ENCODE peak calls at places on chromosomes 7 and 10, in six cellular contexts. Q, J, L, Y, H and S are unnamed samples.

GRCh38 chr7:48084727-48085432 is 4.2 kb upstream of the UPP1 start:
- DNase-seq in L (no peak), J (peak), Y (peak), H (peak), Q (peak), S (peak)

GRCh38 chr7:156819733-156820295 is 73.2 kb downstream of the LMBR1 start:
- DNase-seq in Q (no peak), J (no peak), Y (no peak), H (no peak), L (no peak), S (no peak)

GRCh38 chr10:102424145-102424544 is 3.5 kb downstream of the FBXL15 start:
- DNase-seq in Q (no peak), J (no peak), L (no peak), H (no peak), Y (no peak), S (no peak)

GRCh38 chr7:145224775-145225174 is 388.9 kb upstream of the TPK1 start:
- DNase-seq in Q (no peak), Y (no peak), J (no peak), H (no peak), L (no peak), S (no peak)

GRCh38 chr7:38628630-38629385 is 2.4 kb downstream of the AMPH start:
- DNase-seq in J (no peak), H (no peak), L (no peak), Y (no peak), Q (peak), S (no peak)

GRCh38 chr7:30866939-30867338 is 44.7 kb upstream of the AQP1 start:
- DNase-seq in J (no peak), L (no peak), H (no peak), Q (no peak), Y (no peak), S (no peak)

GRCh38 chr10:43000021-43000411 is 76.9 kb upstream of the RET start:
- DNase-seq in H (no peak), L (no peak), Q (no peak), Y (no peak), J (no peak), S (no peak)

GRCh38 chr10:22310928-22311327 is 5.3 kb upstream of the COMMD3 start:
- DNase-seq in H (no peak), J (no peak), Q (no peak), L (no peak), Y (no peak), S (no peak)

GRCh38 chr10:5981529-5981928 is 4.2 kb upstream of the IL15RA start:
- DNase-seq in L (no peak), J (no peak), Q (no peak), H (no peak), Y (no peak), S (no peak)

GRCh38 chr10:117223413-117224035 is 17.4 kb upstream of the SLC18A2 start:
- DNase-seq in Q (no peak), Y (no peak), H (no peak), L (no peak), J (no peak), S (no peak)

GRCh38 chr10:124568858-124569622 is 107.4 kb downstream of the LHPP start:
- DNase-seq in L (no peak), Y (no peak), J (no peak), Q (no peak), H (no peak), S (no peak)

GRCh38 chr10:74855027-74855426 is 28.6 kb downstream of the KAT6B start:
- DNase-seq in J (peak), Y (peak), L (no peak), H (no peak), Q (peak), S (no peak)

GRCh38 chr7:42854521-42855118 is 57.2 kb downstream of the C7orf25 start:
- DNase-seq in L (no peak), H (no peak), J (no peak), Q (no peak), Y (no peak), S (no peak)

GRCh38 chr7:68504766-68505165 is 1093.5 kb upstream of the AUTS2 start:
- DNase-seq in J (no peak), Q (no peak), Y (no peak), L (no peak), H (no peak), S (no peak)

GRCh38 chr10:97632949-97633884 is at the start of gene MORN4:
- DNase-seq in Q (peak), L (peak), Y (peak), H (peak), J (peak), S (peak)

GRCh38 chr7:137146996-137147720 is 196.4 kb downstream of the PTN start:
- DNase-seq in L (no peak), J (no peak), H (no peak), Y (no peak), Q (no peak), S (no peak)

GRCh38 chr7:39238209-39238869 is 260.6 kb downstream of the POU6F2 start:
- DNase-seq in L (no peak), H (no peak), Q (no peak), J (no peak), Y (no peak), S (peak)

GRCh38 chr10:102196893-102197292 is 29.2 kb upstream of the ELOVL3 start:
- DNase-seq in J (no peak), L (no peak), Q (no peak), H (no peak), Y (no peak), S (no peak)

GRCh38 chr7:20331912-20332317 is 1.2 kb downstream of the ITGB8 start:
- DNase-seq in L (no peak), H (no peak), Y (no peak), Q (no peak), J (no peak), S (no peak)

GRCh38 chr7:122303971-122304603 is 463 bp downstream of the FEZF1 start:
- DNase-seq in Y (no peak), H (no peak), J (no peak), Q (no peak), L (no peak), S (no peak)

GRCh38 chr10:109737009-109737408 is 186.3 kb downstream of the XPNPEP1 start:
- DNase-seq in Q (no peak), J (no peak), Y (no peak), L (no peak), H (no peak), S (no peak)

GRCh38 chr10:688621-689426 is 644 bp downstream of the DIP2C start:
- DNase-seq in H (peak), Q (peak), L (peak), Y (peak), J (peak), S (no peak)

GRCh38 chr10:112696587-112696986 is 249.6 kb downstream of the VTI1A start:
- DNase-seq in Q (no peak), L (no peak), Y (no peak), J (no peak), H (no peak), S (no peak)

GRCh38 chr10:79096514-79096913 is 27.7 kb downstream of the ZMIZ1 start:
- DNase-seq in L (no peak), H (no peak), J (no peak), Q (no peak), Y (no peak), S (no peak)

GRCh38 chr7:148856035-148856881 is 27.8 kb downstream of the EZH2 start:
- DNase-seq in H (peak), J (peak), L (peak), Y (peak), Q (peak), S (peak)

GRCh38 chr10:28991738-28992270 is 297.1 kb upstream of the LYZL1 start:
- DNase-seq in J (peak), L (peak), Q (peak), H (peak), Y (peak), S (no peak)

GRCh38 chr7:13826752-13827151 is 162.7 kb downstream of the ETV1 start:
- DNase-seq in Q (no peak), H (no peak), Y (no peak), J (no peak), L (no peak), S (no peak)

GRCh38 chr7:23107781-23108180 is 2.2 kb downstream of the KLHL7 start:
- DNase-seq in Y (no peak), L (no peak), Q (no peak), J (no peak), H (no peak), S (no peak)

GRCh38 chr7:23106491-23106800 is 861 bp downstream of the KLHL7 start:
- DNase-seq in L (no peak), Y (peak), H (no peak), Q (no peak), J (peak), S (peak)

GRCh38 chr7:23105086-23105643 is 420 bp upstream of the KLHL7 start:
- DNase-seq in J (no peak), H (no peak), L (no peak), Q (no peak), Y (no peak), S (no peak)

GRCh38 chr7:23106801-23107713 is 1.5 kb downstream of the KLHL7 start:
- DNase-seq in H (no peak), Y (no peak), J (no peak), Q (peak), L (no peak), S (no peak)

DNA sequence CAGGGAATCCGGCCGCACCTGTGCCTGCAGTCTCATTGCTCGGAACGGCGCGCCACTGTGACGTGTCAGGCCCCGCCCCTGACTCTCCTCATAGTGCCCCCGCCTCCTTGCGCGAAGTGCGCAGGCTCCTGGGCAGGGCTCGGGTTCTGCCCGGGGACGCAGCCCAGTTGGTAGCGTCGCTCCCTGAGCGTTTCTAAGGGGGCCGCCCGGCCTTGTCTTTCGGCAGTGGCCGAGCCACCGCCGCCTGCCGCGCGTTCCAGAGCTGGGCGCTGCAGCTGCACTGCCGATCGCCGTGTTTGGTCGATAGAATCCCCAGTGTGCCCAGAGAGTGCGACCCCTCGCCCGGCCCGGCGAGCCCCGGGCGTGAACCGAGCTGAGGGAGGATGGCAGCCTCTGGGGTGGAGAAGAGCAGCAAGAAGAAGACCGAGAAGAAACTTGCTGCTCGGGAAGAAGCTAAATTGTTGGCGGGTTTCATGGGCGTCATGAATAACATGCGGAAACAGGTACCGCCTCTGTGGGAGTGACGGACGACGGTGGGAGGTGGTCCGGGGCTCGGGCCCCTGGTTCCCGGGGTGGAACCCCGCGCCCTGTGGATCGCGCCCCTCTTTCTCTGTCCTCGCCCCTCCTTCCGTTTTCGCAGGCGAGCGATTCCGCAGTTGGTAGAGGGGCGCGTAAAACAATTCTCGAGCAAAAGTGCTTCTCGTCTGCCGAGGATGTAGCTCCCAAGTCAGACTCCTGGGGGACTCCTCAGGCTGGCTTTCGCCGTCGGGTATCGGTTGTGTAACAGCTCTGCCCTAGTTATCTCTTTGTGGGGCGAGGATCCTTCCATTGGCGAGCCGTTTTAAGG is at the start of gene KLHL7:
- DNase-seq in Y (peak), Q (peak), J (peak), H (peak), L (peak), S (peak)
- TF ChIP-seq CTCF in Y (no peak), Q (peak), J (no peak), H (no peak), L (peak), S (no peak)

DNA sequence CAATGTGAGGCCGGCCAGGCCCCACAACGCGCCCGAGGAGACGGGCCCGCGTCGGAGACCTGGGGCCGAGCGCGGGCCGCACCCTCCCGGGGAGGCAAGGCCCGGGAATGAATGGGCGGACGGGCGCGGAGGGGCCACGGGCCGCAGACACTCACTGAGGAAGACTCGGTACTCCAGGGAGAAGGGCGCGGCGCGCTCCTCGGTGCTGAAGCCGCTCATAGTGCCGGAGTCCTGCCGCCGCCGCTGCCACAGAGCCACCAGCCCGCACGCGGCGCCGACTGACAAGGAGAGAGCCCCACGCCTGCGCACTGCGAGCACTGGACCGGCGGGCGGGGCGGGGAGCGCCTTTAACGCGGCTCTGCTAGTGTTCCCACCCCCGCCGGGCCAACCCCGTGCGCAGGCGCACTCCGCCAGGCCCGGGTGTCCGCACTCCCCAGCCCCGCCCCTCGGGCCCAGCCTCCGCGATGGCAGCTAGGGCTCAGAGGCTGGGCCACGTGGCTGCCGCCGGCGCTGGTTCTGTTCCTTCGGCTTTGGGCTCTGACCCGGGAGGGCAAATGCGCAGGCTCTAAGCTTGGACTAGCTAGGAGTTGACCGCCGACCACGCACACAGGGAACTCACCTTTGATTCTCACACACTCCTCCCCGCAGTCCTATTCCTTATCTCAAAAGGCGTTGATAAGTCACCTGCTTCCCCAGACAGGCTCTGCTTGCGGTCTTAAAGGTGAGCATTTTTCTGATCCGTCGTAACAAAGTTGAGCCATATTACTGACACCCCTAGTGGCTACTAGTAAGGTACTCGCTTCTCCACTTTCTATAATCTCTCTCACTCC is at the start of gene PPA1:
- DNase-seq in H (peak), J (peak), Y (peak), Q (peak), L (peak), S (peak)
- TF ChIP-seq CTCF in H (peak), J (no peak), Y (peak), Q (peak), L (peak), S (peak)

GRCh38 chr10:71135276-71135675 is 77.1 kb upstream of the UNC5B start:
- DNase-seq in L (no peak), J (no peak), Y (no peak), H (no peak), Q (no peak), S (no peak)
- TF ChIP-seq CTCF in L (no peak), J (no peak), Y (no peak), H (no peak), Q (no peak), S (no peak)

GRCh38 chr10:131244836-131245235 is 66.7 kb downstream of the TCERG1L start:
- DNase-seq in H (no peak), Y (no peak), J (no peak), Q (no peak), L (no peak), S (no peak)

GRCh38 chr10:131240691-131241090 is 70.8 kb downstream of the TCERG1L start:
- DNase-seq in Y (no peak), J (no peak), H (no peak), L (no peak), Q (no peak), S (no peak)

GRCh38 chr10:131243076-131243475 is 68.4 kb downstream of the TCERG1L start:
- DNase-seq in Q (no peak), H (no peak), L (no peak), Y (no peak), J (no peak), S (no peak)

GRCh38 chr10:131239926-131240325 is 71.6 kb downstream of the TCERG1L start:
- DNase-seq in H (no peak), L (no peak), Q (no peak), Y (no peak), J (no peak), S (no peak)

DNA sequence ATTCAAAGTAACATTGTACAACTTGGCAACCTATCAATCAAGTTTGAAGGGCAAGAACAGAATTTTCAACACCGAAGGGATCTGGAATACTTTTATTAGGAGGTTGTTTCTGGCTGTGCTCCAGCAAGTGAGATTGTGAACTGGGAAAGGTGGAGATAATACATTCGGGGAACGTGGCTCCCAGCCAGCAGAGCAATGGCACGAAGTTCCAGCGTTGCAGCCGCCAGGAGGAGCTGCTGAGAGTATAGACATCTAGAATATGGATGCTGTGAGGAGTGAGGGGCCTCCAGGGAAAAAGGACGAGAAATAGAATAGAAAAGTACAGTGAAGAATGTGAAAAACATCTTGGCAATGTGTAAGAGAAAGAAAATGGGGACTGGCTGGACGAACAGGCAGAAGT is 69.5 kb downstream of the TCERG1L start:
- DNase-seq in H (peak), Y (no peak), J (peak), Q (no peak), L (peak), S (no peak)
- TF ChIP-seq CTCF in H (peak), Y (no peak), J (no peak), Q (no peak), L (peak), S (no peak)

DNA sequence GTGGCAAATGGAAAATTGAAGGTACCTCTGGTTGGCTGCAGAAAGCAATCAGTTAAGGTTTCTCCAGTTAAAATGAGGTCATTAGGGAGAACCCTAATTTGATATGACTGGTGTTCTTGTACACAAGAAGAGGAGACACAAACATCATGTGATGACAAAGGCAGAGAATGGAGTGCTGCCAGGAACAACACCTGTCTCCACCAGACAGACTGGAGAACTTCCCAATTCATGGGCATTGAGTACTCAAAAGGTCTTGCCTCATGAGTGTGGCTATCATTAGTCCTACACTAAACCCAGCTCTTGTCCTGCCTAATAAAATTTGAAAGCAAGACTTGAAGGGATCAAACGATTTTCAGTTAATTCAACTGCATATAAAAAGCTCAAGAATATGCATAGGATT is 152.6 kb downstream of the PTPN20 start:
- DNase-seq in L (no peak), H (no peak), J (no peak), Q (no peak), Y (no peak), S (peak)
- TF ChIP-seq CTCF in L (no peak), H (no peak), J (no peak), Q (no peak), Y (no peak), S (no peak)

DNA sequence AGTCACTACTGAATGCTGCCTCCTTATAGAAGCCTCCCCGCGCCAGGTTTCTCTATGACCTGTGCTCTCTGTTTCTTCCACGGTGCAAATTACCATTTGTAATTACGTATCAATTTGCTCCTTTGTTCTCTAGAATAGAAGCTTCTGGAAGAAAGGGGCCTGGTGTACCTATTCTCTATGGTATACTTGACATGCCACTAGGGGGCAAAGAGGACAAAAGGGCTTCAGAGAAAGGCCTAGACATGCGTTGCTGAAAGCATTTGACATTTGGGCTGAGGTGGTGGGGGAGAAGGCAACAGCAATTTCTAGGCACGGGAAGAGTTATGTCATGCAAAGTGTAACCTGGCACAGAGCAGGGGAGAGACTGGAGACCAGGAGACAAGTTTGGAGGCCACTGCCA is 148.7 kb downstream of the WDR11 start:
- DNase-seq in J (no peak), Q (no peak), L (no peak), Y (no peak), H (no peak), S (no peak)
- TF ChIP-seq CTCF in J (no peak), Q (no peak), L (no peak), Y (peak), H (no peak), S (no peak)

GRCh38 chr10:100887761-100888296 is 24.9 kb upstream of the SLF2 start:
- DNase-seq in Q (no peak), Y (no peak), L (no peak), H (no peak), J (no peak), S (no peak)

GRCh38 chr10:100889546-100889945 is 23.2 kb upstream of the SLF2 start:
- DNase-seq in J (no peak), H (no peak), Q (no peak), L (no peak), Y (no peak), S (no peak)

GRCh38 chr10:100890141-100890695 is 22.5 kb upstream of the SLF2 start:
- DNase-seq in H (no peak), Y (no peak), Q (no peak), L (no peak), J (no peak), S (no peak)

GRCh38 chr10:100890696-100891271 is 22.0 kb upstream of the SLF2 start:
- DNase-seq in J (no peak), Q (peak), Y (no peak), H (peak), L (no peak), S (peak)

GRCh38 chr10:100888957-100889356 is 23.8 kb upstream of the SLF2 start:
- DNase-seq in L (no peak), J (no peak), Q (no peak), H (no peak), Y (no peak), S (no peak)
- TF ChIP-seq CTCF in L (peak), J (no peak), Q (peak), H (no peak), Y (peak), S (no peak)

GRCh38 chr7:41652265-41652664 is 50.6 kb downstream of the INHBA start:
- DNase-seq in J (peak), H (no peak), Q (peak), L (no peak), Y (no peak), S (no peak)
- TF ChIP-seq CTCF in J (no peak), H (no peak), Q (no peak), L (no peak), Y (no peak), S (no peak)